ENCODE peak calls at places on chromosomes 4 and X, in seven cellular contexts. One of them, this sample, is unnamed.

GRCh38 chr4:111630705-111631104 is 514.5 kb upstream of the FAM241A start:
- DNase-seq in MG63: no peak
- DNase-seq in ovary: no peak
- DNase-seq in HCT116: peak
- DNase-seq in H7: no peak
- DNase-seq in psoas muscle: no peak
- DNase-seq in IMR-90: peak
- DNase-seq in this sample: no peak

GRCh38 chr4:47933798-47934197 is 19.4 kb upstream of the NFXL1 start:
- DNase-seq in MG63: no peak
- DNase-seq in ovary: no peak
- DNase-seq in HCT116: no peak
- DNase-seq in H7: no peak
- DNase-seq in psoas muscle: no peak
- DNase-seq in IMR-90: peak
- DNase-seq in this sample: no peak

GRCh38 chrX:1392376-1393130 is 640 bp upstream of the SLC25A6 start:
- DNase-seq in MG63: peak
- DNase-seq in ovary: no peak
- DNase-seq in HCT116: no peak
- DNase-seq in H7: peak
- DNase-seq in psoas muscle: peak
- DNase-seq in IMR-90: peak
- DNase-seq in this sample: no peak

GRCh38 chr4:18722748-18723191 is 701.2 kb upstream of the LCORL start:
- DNase-seq in MG63: no peak
- DNase-seq in ovary: no peak
- DNase-seq in HCT116: no peak
- DNase-seq in H7: no peak
- DNase-seq in psoas muscle: no peak
- DNase-seq in IMR-90: no peak
- DNase-seq in this sample: no peak

GRCh38 chr4:106738121-106738520 is 298.0 kb downstream of the DKK2 start:
- DNase-seq in MG63: no peak
- DNase-seq in ovary: no peak
- DNase-seq in HCT116: no peak
- DNase-seq in H7: no peak
- DNase-seq in psoas muscle: no peak
- DNase-seq in IMR-90: no peak
- DNase-seq in this sample: no peak

GRCh38 chr4:106369456-106370060 is 980 bp upstream of the GIMD1 start:
- DNase-seq in MG63: peak
- DNase-seq in ovary: no peak
- DNase-seq in HCT116: peak
- DNase-seq in H7: peak
- DNase-seq in psoas muscle: no peak
- DNase-seq in IMR-90: peak
- DNase-seq in this sample: peak

GRCh38 chr4:19945979-19946380 is 305.7 kb upstream of the SLIT2 start:
- DNase-seq in MG63: peak
- DNase-seq in ovary: no peak
- DNase-seq in HCT116: peak
- DNase-seq in H7: no peak
- DNase-seq in psoas muscle: no peak
- DNase-seq in IMR-90: peak
- DNase-seq in this sample: peak

GRCh38 chrX:16882702-16883486 is 12.7 kb upstream of the RBBP7 start:
- DNase-seq in MG63: peak
- DNase-seq in ovary: peak
- DNase-seq in HCT116: peak
- DNase-seq in H7: peak
- DNase-seq in psoas muscle: peak
- DNase-seq in IMR-90: peak
- DNase-seq in this sample: peak

GRCh38 chr4:188722911-188723310 is 583.7 kb downstream of the TRIML1 start:
- DNase-seq in MG63: peak
- DNase-seq in ovary: no peak
- DNase-seq in HCT116: no peak
- DNase-seq in H7: no peak
- DNase-seq in psoas muscle: no peak
- DNase-seq in IMR-90: peak
- DNase-seq in this sample: peak

GRCh38 chrX:14673764-14674163 is 144.4 kb downstream of the GLRA2 start:
- DNase-seq in MG63: peak
- DNase-seq in ovary: no peak
- DNase-seq in HCT116: peak
- DNase-seq in H7: no peak
- DNase-seq in psoas muscle: no peak
- DNase-seq in IMR-90: peak
- DNase-seq in this sample: peak

GRCh38 chr4:113148925-113149324 is 99.5 kb downstream of the ANK2 start:
- DNase-seq in MG63: no peak
- DNase-seq in ovary: no peak
- DNase-seq in HCT116: no peak
- DNase-seq in H7: no peak
- DNase-seq in psoas muscle: no peak
- DNase-seq in IMR-90: no peak
- DNase-seq in this sample: no peak

DNA sequence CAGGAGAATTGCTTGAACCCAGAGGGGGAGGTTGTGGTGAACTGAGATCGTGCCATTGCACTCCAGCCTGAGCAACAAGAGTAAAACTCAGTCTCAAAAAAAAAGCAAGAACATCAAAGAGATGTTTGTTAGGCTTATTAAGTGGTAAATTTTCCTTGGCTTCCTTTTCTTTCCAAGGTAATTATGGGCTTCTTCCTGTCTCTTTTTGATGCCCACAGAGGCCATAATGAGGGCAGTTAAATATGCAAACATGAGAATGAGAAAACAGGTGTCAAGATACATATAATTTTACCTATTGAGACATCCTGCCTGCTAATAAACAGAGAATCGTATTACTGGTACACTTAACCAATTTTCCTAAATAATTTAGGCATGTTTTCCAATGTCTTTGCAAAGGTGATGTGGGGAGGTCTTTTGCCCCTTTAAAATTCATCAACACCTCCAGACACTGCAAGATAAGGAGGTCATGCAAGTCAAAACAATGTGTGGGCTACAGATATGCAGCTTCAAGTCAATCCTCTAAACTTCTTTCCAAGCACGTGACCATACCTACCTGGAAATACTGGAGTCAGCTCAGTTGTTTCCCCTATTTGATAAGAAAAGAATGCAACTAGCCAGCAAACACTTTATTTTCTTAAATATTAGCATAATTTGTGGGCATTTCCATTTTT is 2.7 kb downstream of the SLC39A8 start:
- DNase-seq in MG63: no peak
- DNase-seq in ovary: no peak
- DNase-seq in HCT116: no peak
- DNase-seq in H7: no peak
- DNase-seq in psoas muscle: no peak
- DNase-seq in IMR-90: no peak
- DNase-seq in this sample: no peak
- H3K4me3 ChIP-seq in MG63: no peak
- H3K4me3 ChIP-seq in ovary: no peak
- H3K4me3 ChIP-seq in HCT116: no peak
- H3K4me3 ChIP-seq in H7: no peak
- H3K4me3 ChIP-seq in psoas muscle: no peak
- H3K4me3 ChIP-seq in IMR-90: no peak
- H3K4me3 ChIP-seq in this sample: no peak

GRCh38 chrX:54473993-54474859 is 21.8 kb downstream of the FGD1 start:
- DNase-seq in MG63: peak
- DNase-seq in ovary: no peak
- DNase-seq in HCT116: no peak
- DNase-seq in H7: no peak
- DNase-seq in psoas muscle: no peak
- DNase-seq in IMR-90: no peak
- DNase-seq in this sample: no peak
- H3K4me3 ChIP-seq in MG63: no peak
- H3K4me3 ChIP-seq in ovary: no peak
- H3K4me3 ChIP-seq in HCT116: no peak
- H3K4me3 ChIP-seq in H7: no peak
- H3K4me3 ChIP-seq in psoas muscle: no peak
- H3K4me3 ChIP-seq in IMR-90: no peak
- H3K4me3 ChIP-seq in this sample: no peak

GRCh38 chr4:121711263-121712000 is 14.7 kb upstream of the ANXA5 start:
- DNase-seq in MG63: peak
- DNase-seq in ovary: peak
- DNase-seq in HCT116: peak
- DNase-seq in H7: peak
- DNase-seq in psoas muscle: peak
- DNase-seq in IMR-90: peak
- DNase-seq in this sample: peak

GRCh38 chr4:121709766-121710405 is 13.1 kb upstream of the ANXA5 start:
- DNase-seq in MG63: no peak
- DNase-seq in ovary: no peak
- DNase-seq in HCT116: no peak
- DNase-seq in H7: no peak
- DNase-seq in psoas muscle: no peak
- DNase-seq in IMR-90: no peak
- DNase-seq in this sample: no peak

GRCh38 chr4:121705521-121705920 is 8.7 kb upstream of the ANXA5 start:
- DNase-seq in MG63: no peak
- DNase-seq in ovary: no peak
- DNase-seq in HCT116: no peak
- DNase-seq in H7: no peak
- DNase-seq in psoas muscle: no peak
- DNase-seq in IMR-90: no peak
- DNase-seq in this sample: no peak

GRCh38 chr4:121706595-121707021 is 9.8 kb upstream of the ANXA5 start:
- DNase-seq in MG63: peak
- DNase-seq in ovary: no peak
- DNase-seq in HCT116: no peak
- DNase-seq in H7: no peak
- DNase-seq in psoas muscle: no peak
- DNase-seq in IMR-90: peak
- DNase-seq in this sample: no peak

DNA sequence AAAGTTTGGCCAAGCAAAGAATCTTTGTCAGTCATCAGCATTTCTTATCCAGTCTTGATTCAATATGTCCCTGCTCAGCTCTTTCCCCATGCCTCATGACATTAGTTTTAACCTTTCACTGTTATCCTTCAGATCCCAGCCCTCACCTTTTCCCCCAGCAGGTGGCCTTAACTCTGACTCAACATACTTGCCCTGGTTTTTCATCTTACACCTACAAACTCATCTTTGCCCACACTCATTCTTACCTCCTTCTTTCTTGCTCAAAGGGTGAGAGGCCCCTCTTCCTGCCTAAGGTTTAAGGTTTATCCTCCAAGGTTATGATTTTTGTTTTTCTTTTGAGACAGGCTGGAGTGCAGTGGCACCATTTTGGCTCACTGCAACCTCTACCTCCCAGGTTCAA is 10.6 kb upstream of the ANXA5 start:
- DNase-seq in MG63: no peak
- DNase-seq in ovary: no peak
- DNase-seq in HCT116: no peak
- DNase-seq in H7: no peak
- DNase-seq in psoas muscle: no peak
- DNase-seq in IMR-90: no peak
- DNase-seq in this sample: no peak
- H3K4me3 ChIP-seq in MG63: no peak
- H3K4me3 ChIP-seq in ovary: no peak
- H3K4me3 ChIP-seq in HCT116: no peak
- H3K4me3 ChIP-seq in H7: no peak
- H3K4me3 ChIP-seq in psoas muscle: no peak
- H3K4me3 ChIP-seq in IMR-90: no peak
- H3K4me3 ChIP-seq in this sample: no peak

GRCh38 chrX:7640392-7640791 is 202.6 kb upstream of the VCX start:
- DNase-seq in MG63: no peak
- DNase-seq in ovary: no peak
- DNase-seq in HCT116: no peak
- DNase-seq in H7: no peak
- DNase-seq in psoas muscle: no peak
- DNase-seq in IMR-90: no peak
- DNase-seq in this sample: no peak
- H3K4me3 ChIP-seq in MG63: no peak
- H3K4me3 ChIP-seq in ovary: no peak
- H3K4me3 ChIP-seq in HCT116: no peak
- H3K4me3 ChIP-seq in H7: no peak
- H3K4me3 ChIP-seq in psoas muscle: no peak
- H3K4me3 ChIP-seq in IMR-90: no peak
- H3K4me3 ChIP-seq in this sample: no peak

GRCh38 chr4:96205143-96205542 is 365.2 kb downstream of the PDHA2 start:
- DNase-seq in MG63: no peak
- DNase-seq in ovary: no peak
- DNase-seq in HCT116: no peak
- DNase-seq in H7: no peak
- DNase-seq in psoas muscle: no peak
- DNase-seq in IMR-90: no peak
- DNase-seq in this sample: no peak
- H3K4me3 ChIP-seq in MG63: no peak
- H3K4me3 ChIP-seq in ovary: no peak
- H3K4me3 ChIP-seq in HCT116: no peak
- H3K4me3 ChIP-seq in H7: no peak
- H3K4me3 ChIP-seq in psoas muscle: no peak
- H3K4me3 ChIP-seq in IMR-90: no peak
- H3K4me3 ChIP-seq in this sample: no peak